ENCODE peak calls at places on chromosomes 6 and 20, in four cellular contexts. E is fibroblast of mammary gland; S is activated CD4-positive, alpha-beta T cell treated with anti-CD3 and anti-CD28 coated beads, Interleukin-2, amount 50 U/mL, for 1 hour; H is cardiac fibroblast. N is an unnamed sample.

GRCh38 chr20:41135187-41135887 is 2.0 kb upstream of the PLCG1 start:
- DNase-seq in E (peak; percentile 30), S (peak; percentile 65), H (peak; percentile 38), N (peak; percentile 53)

GRCh38 chr6:138387577-138388368 is 10.1 kb downstream of the SMIM28 start:
- DNase-seq in E (no peak), S (no peak), H (no peak), N (no peak)

GRCh38 chr6:72622094-72622540 is 253 bp downstream of the KCNQ5 start:
- DNase-seq in E (no peak), S (peak; percentile 56), H (peak; percentile 49), N (peak; percentile 32)

GRCh38 chr6:2632368-2632767 is 118.4 kb downstream of the MYLK4 start:
- DNase-seq in E (peak; percentile 48), S (no peak), H (no peak), N (no peak)

GRCh38 chr6:28537509-28538140 is 11.9 kb downstream of the GPX5 start:
- DNase-seq in E (peak; percentile 51), S (peak; percentile 24), H (no peak), N (peak; percentile 3)

GRCh38 chr20:3420211-3420707 is 12.8 kb upstream of the DNAAF9 start:
- DNase-seq in E (peak; percentile 93), S (no peak), H (peak; percentile 83), N (no peak)

GRCh38 chr6:87879144-87879861 is 168.3 kb upstream of the SPACA1 start:
- DNase-seq in E (peak; percentile 40), S (no peak), H (no peak), N (no peak)

GRCh38 chr6:126526547-126526946 is 186.6 kb downstream of the CENPW start:
- DNase-seq in E (no peak), S (no peak), H (no peak), N (no peak)

GRCh38 chr6:108942556-108943492 is 94.6 kb downstream of the ARMC2 start:
- DNase-seq in E (no peak), S (peak; percentile 53), H (no peak), N (peak; percentile 52)

N was measured in effector CD4-positive, alpha-beta T cell.